ENCODE peak calls at places on chromosomes 16 and 17, in seven cellular contexts. U, M, B, Q, G, O and V are unnamed samples.

GRCh38 chr16:28181557-28181914 is 30.2 kb downstream of the XPO6 start:
- DNase-seq in U (peak; percentile 96), M (no peak), B (peak; percentile 93), Q (peak; percentile 97), G (no peak), O (peak; percentile 92), V (no peak)

GRCh38 chr17:11302395-11302932 is 61.5 kb downstream of the SHISA6 start:
- DNase-seq in U (no peak), M (no peak), B (no peak), Q (no peak), G (no peak), O (no peak), V (no peak)

GRCh38 chr16:21599994-21600773 is 807 bp downstream of the METTL9 start:
- DNase-seq in U (peak; percentile 53), M (no peak), B (peak; percentile 28), Q (peak; percentile 46), G (no peak), O (peak; percentile 70), V (peak; percentile 33)

GRCh38 chr17:38742431-38743308 is 5.5 kb downstream of the PCGF2 start:
- DNase-seq in U (peak; percentile 77), M (no peak), B (no peak), Q (peak; percentile 84), G (no peak), O (no peak), V (no peak)

GRCh38 chr16:49809112-49809511 is 46.8 kb downstream of the ZNF423 start:
- DNase-seq in U (no peak), M (no peak), B (no peak), Q (no peak), G (no peak), O (no peak), V (no peak)

GRCh38 chr16:52547001-52547833 is at the start of gene TOX3:
- DNase-seq in U (no peak), M (no peak), B (peak; percentile 48), Q (no peak), G (no peak), O (no peak), V (peak; percentile 65)

GRCh38 chr16:53080345-53081031 is 25.7 kb downstream of the CHD9 start:
- DNase-seq in U (peak; percentile 86), M (no peak), B (peak; percentile 65), Q (peak; percentile 89), G (no peak), O (peak; percentile 14), V (no peak)

GRCh38 chr16:19824216-19824615 is 60.4 kb downstream of the GPRC5B start:
- DNase-seq in U (no peak), M (no peak), B (no peak), Q (no peak), G (no peak), O (no peak), V (no peak)

GRCh38 chr16:528111-529011 is 849 bp downstream of the CAPN15 start:
- DNase-seq in U (peak; percentile 75), M (no peak), B (peak; percentile 57), Q (peak; percentile 61), G (no peak), O (peak; percentile 54), V (no peak)

GRCh38 chr17:17911003-17911613 is 61.1 kb downstream of the TOM1L2 start:
- DNase-seq in U (no peak), M (no peak), B (no peak), Q (no peak), G (no peak), O (no peak), V (no peak)

GRCh38 chr17:13544292-13544691 is 57.4 kb downstream of the HS3ST3A1 start:
- DNase-seq in U (peak; percentile 72), M (no peak), B (peak; percentile 56), Q (peak; percentile 98), G (peak; percentile 9), O (peak; percentile 15), V (no peak)

GRCh38 chr17:62804822-62805221 is 3.3 kb downstream of the MARCHF10 start:
- DNase-seq in U (peak; percentile 84), M (no peak), B (no peak), Q (peak; percentile 75), G (no peak), O (peak; percentile 66), V (no peak)

GRCh38 chr17:48735057-48735341 is 6.4 kb upstream of the HOXB13 start:
- DNase-seq in U (no peak), M (no peak), B (no peak), Q (no peak), G (no peak), O (no peak), V (no peak)

GRCh38 chr16:70715113-70715711 is 29.4 kb upstream of the MTSS2 start:
- DNase-seq in U (peak; percentile 91), M (no peak), B (peak; percentile 69), Q (peak; percentile 98), G (no peak), O (peak; percentile 39), V (no peak)

GRCh38 chr17:29836643-29837042 is 93.4 kb downstream of the SSH2 start:
- DNase-seq in U (peak; percentile 80), M (no peak), B (no peak), Q (peak; percentile 38), G (no peak), O (peak; percentile 39), V (no peak)

GRCh38 chr16:11272921-11273720 is at the start of gene PRM3:
- DNase-seq in U (no peak), M (no peak), B (no peak), Q (no peak), G (no peak), O (no peak), V (no peak)

GRCh38 chr16:27248036-27248435 is 20.5 kb downstream of the NSMCE1 start:
- DNase-seq in U (peak; percentile 27), M (no peak), B (no peak), Q (no peak), G (no peak), O (peak; percentile 83), V (no peak)

GRCh38 chr17:7914771-7915610 is 1.1 kb downstream of the RNF227 start:
- DNase-seq in U (no peak), M (no peak), B (no peak), Q (peak; percentile 72), G (no peak), O (peak; percentile 2), V (no peak)

GRCh38 chr17:38579934-38580333 is 25.8 kb downstream of the SRCIN1 start:
- DNase-seq in U (peak; percentile 14), M (no peak), B (peak; percentile 72), Q (peak; percentile 13), G (no peak), O (peak; percentile 33), V (peak; percentile 89)

GRCh38 chr16:57048095-57048494 is 44.3 kb upstream of the CPNE2 start:
- DNase-seq in U (no peak), M (no peak), B (no peak), Q (no peak), G (no peak), O (no peak), V (no peak)

GRCh38 chr16:57645691-57646387 is 17.4 kb downstream of the ADGRG1 start:
- DNase-seq in U (peak; percentile 58), M (no peak), B (no peak), Q (peak; percentile 52), G (no peak), O (peak; percentile 20), V (no peak)

GRCh38 chr16:7541026-7541425 is 208.4 kb downstream of the RBFOX1 start:
- DNase-seq in U (no peak), M (no peak), B (no peak), Q (no peak), G (no peak), O (no peak), V (no peak)

DNA sequence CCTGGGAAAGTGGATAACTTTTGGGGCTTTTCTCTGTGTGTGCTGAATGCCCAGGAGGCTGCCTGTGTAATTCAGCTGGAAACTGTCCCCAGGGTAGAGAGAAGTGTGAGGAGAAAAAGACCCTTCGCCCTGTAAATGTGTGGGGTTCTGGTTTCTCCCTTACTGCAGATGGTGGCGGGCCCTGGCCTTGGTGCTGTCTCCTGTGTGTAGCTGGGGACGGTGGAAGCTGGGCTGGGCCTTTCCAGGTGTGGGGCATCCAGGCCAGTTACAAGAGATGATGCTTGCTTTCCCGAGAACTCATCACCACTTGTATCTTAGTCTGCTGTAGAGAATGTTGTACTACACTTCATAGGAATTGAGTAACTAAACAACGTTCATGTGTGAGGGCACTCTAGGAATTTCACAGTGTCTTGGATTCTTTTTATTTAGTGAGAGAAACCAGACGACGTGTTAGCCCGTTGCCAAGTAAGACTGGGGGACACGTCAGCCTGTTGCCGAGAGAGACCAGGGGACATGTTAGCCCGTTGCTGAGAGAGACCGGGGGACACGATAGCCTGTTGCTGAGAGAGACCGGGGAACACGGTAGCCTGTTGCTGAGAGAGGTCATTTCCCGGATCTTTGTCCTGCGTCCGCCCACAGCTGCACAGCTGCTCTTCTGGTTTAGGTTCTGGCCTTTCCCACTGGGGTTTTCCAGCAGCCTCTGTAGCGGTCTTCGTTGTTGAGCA is 43.1 kb downstream of the TBCD start:
- DNase-seq in U (no peak), M (no peak), B (no peak), Q (peak; percentile 20), G (no peak), O (no peak), V (no peak)
- H3K27ac ChIP-seq in U (no peak overlapping the region), M (no peak overlapping the region), B (no peak overlapping the region), Q (no peak overlapping the region), G (no peak overlapping the region), O (no peak overlapping the region), V (no peak overlapping the region)

DNA sequence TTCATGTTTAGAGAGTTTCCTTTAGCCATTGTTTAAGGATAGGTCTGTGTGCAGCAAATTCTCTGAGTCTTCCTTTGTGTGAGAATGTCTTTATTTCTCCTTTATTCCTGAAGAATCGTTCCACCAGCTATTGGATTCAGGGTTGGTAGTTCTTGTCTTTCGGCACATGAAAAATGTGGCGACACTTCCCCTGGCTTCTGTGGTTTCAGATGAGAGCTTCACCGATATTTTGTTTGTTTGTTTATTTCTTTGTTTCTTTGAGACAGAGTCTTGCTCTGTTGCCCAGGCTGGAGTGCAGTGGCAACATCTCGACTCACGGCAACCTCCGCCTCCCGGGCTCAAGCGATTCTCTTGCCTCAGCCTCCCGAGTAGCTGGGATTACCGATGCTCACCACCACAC is 18.6 kb downstream of the MPO start:
- DNase-seq in U (no peak), M (no peak), B (no peak), Q (no peak), G (no peak), O (no peak), V (peak; percentile 12)
- H2AK5ac ChIP-seq in U (no peak overlapping the region), M (no peak overlapping the region), B (no peak overlapping the region), Q (no peak overlapping the region), G (no peak overlapping the region), O (no peak overlapping the region), V (no peak overlapping the region)

GRCh38 chr16:16182918-16183317 is 40.4 kb downstream of the ABCC6 start:
- DNase-seq in U (no peak), M (no peak), B (no peak), Q (no peak), G (no peak), O (no peak), V (no peak)
- H2BK120ac ChIP-seq in U (no peak overlapping the region), M (no peak overlapping the region), B (no peak overlapping the region), Q (no peak overlapping the region), G (no peak overlapping the region), O (no peak overlapping the region), V (no peak overlapping the region)

DNA sequence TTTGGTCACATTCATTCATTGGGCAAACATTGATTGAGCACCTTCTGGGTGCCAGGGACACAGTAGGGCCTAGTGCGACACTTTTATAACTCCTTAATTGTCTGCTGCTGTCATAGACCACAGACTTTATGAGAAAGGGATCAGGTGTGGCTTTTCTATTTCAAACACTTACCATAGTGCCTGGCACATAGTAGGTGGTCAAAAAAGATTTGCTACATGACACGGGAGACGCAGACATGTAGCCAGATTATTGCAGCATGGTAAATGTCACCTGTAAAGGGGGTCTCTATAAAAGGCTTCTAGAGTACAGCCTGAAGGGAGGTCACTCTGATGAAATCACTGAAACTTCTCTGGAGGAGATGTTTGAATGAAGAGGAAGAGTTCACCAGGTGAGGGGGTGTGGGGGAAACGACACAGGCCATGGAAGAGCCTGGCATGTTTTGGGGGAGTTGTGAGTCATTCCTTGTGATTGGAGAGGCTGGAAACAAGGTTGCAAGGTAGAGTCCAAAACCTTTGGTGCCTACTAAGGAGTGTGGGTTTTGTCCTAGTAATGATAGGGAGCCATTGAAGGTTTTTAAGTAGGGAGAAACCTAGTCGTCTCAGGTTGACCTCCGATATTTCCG is 1.6 kb downstream of the RSAD1 start:
- DNase-seq in U (no peak), M (no peak), B (no peak), Q (no peak), G (no peak), O (no peak), V (no peak)
- H3K27ac ChIP-seq in U (no peak overlapping the region), M (no peak overlapping the region), B (no peak overlapping the region), Q (no peak overlapping the region), G (no peak overlapping the region), O (no peak overlapping the region), V (no peak overlapping the region)